ENCODE peak calls at places on chromosome 3, in nine cellular contexts. G is Panc1, I is upper lobe of left lung, K is SK-N-SH, Y is endothelial cell of umbilical vein, U is GM23338, D is breast epithelium, T is K562, H is sigmoid colon. O is an unnamed sample. For H3K4me1, the result is how much of the 10 kb centered on the place peaks cover.

GRCh38 chr3:117261907-117262518 is 552.4 kb downstream of the TUSC7 start:
- DNase-seq in G (no peak), I (no peak), K (no peak), Y (no peak), U (no peak), D (no peak), T (no peak), H (no peak), O (peak)

GRCh38 chr3:17398959-17399551 is 343.4 kb downstream of the TBC1D5 start:
- DNase-seq in G (no peak), I (no peak), K (no peak), Y (no peak), U (no peak), D (no peak), T (no peak), H (no peak), O (no peak)

GRCh38 chr3:99747915-99748314 is 69.7 kb upstream of the CMSS1 start:
- DNase-seq in G (no peak), I (no peak), K (no peak), Y (peak), U (peak), D (no peak), T (no peak), H (no peak), O (no peak)

GRCh38 chr3:159001711-159002110 is 199.9 kb downstream of the MFSD1 start:
- DNase-seq in G (no peak), I (no peak), K (no peak), Y (no peak), U (no peak), D (no peak), T (no peak), H (no peak), O (no peak)

GRCh38 chr3:106183762-106184391 is 315.1 kb upstream of the CBLB start:
- DNase-seq in G (no peak), I (no peak), K (no peak), Y (no peak), U (no peak), D (no peak), T (no peak), H (no peak), O (peak)

GRCh38 chr3:197466586-197467399 is 89.0 kb downstream of the BDH1 start:
- DNase-seq in G (no peak), I (no peak), K (peak), Y (peak), U (no peak), D (no peak), T (no peak), H (no peak), O (no peak)

GRCh38 chr3:87082806-87083440 is 92.0 kb upstream of the VGLL3 start:
- DNase-seq in G (peak), I (no peak), K (peak), Y (peak), U (peak), D (no peak), T (no peak), H (no peak), O (peak)

GRCh38 chr3:30689202-30689641 is 82.8 kb downstream of the TGFBR2 start:
- DNase-seq in G (no peak), I (no peak), K (peak), Y (peak), U (no peak), D (no peak), T (no peak), H (no peak), O (peak)

GRCh38 chr3:123467051-123467450 is 18.2 kb upstream of the ADCY5 start:
- DNase-seq in G (no peak), I (no peak), K (no peak), Y (no peak), U (no peak), D (no peak), T (no peak), H (peak), O (no peak)

GRCh38 chr3:134796313-134797079 is 1.4 kb downstream of the EPHB1 start:
- DNase-seq in G (no peak), I (no peak), K (peak), Y (peak), U (peak), D (no peak), T (no peak), H (peak), O (no peak)

GRCh38 chr3:16338999-16339398 is 74.0 kb downstream of the OXNAD1 start:
- DNase-seq in G (no peak), I (peak), K (no peak), Y (peak), U (no peak), D (no peak), T (no peak), H (no peak), O (no peak)

DNA sequence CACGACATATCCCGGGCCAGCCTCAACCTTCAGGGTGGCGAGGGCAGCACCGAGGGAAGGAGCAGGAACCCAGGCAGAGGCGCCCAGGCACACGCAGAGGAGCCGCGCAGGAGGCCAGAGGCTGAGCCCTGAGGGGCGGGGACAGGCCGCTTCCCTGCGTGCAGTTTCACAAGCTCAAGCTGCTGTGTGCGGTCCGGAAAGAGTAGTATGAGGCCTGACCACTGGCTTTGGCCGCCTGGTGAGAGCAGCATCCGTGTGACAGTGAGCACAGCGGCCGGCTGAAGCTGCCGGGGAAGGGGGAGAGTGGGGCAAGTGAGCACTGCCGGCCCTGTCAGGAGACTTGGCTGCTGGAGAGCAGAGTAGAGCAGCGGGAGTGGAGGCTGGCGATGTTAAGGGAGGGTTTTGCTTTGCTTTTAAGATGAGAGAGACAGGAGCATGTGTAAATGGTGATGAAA is 8.7 kb downstream of the ZDHHC19 start:
- DNase-seq in G (no peak), I (peak), K (no peak), Y (no peak), U (peak), D (no peak), T (no peak), H (peak), O (no peak)
- H3K27ac ChIP-seq in G (no peak), I (no peak), K (no peak), Y (no peak), U (peak), D (no peak), T (no peak), H (peak), O (no peak)

GRCh38 chr3:58063424-58063823 is 55.2 kb downstream of the FLNB start:
- DNase-seq in G (no peak), I (peak), K (no peak), Y (no peak), U (no peak), D (no peak), T (no peak), H (peak), O (no peak)
- H3K4me1 ChIP-seq in G (half or more), I (under half), K (under half), Y (half or more), U (half or more), D (under half), T (under half), H (half or more), O (under half)

DNA sequence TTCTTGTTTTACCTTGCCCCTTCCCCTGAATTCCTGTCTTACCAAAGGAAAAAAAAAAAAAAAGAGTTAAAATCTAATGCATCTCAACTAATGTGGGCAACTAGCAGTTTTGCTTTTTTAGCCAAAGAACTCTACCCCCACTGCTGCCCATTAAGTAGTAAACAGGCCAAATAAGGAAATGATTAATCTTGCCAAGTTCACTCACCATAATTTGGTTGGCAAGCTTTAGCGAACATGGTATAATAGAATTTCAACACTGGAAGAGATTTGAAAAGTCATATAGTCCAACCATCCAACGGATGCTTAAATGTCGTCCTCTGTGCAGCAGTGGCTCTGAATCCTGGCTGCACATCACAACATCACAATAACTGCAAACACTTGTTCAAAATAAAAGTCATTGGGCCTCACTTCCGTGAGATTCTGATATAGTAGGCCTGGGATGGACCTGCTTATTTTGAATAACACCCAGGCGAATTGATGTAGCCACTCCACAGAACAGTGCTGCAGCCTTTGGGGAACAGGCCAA is 142.0 kb upstream of the UBE2E1 start:
- DNase-seq in G (no peak), I (no peak), K (no peak), Y (no peak), U (no peak), D (no peak), T (no peak), H (no peak), O (no peak)
- TF ChIP-seq POLR2AphosphoS5 in G (no peak), I (no peak), K (no peak), Y (no peak), U (no peak), D (no peak), T (no peak), H (no peak), O (no peak)

DNA sequence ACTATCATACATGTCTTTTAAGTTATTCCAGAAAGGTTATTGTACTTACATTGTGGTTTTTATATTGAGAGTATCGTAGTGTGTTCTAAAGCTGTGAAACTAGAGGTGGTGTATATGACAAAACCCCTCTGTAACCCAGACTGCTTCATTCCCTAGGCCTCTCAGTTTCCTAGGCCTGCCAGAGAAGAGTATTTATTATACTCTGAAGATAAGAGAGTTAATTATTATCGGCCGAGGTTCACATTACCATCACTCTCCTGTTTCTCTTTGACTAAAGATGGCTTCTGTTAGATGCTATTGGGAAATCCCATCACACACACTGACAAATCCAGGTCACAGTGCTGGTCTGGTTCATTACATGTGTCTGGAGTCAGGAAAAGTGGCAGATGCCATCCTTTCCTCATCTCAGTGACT is 20.5 kb downstream of the EXOSC7 start:
- DNase-seq in G (no peak), I (no peak), K (peak), Y (no peak), U (no peak), D (no peak), T (no peak), H (peak), O (no peak)
- H3K27ac ChIP-seq in G (no peak), I (no peak), K (peak), Y (no peak), U (no peak), D (no peak), T (no peak), H (peak), O (no peak)

GRCh38 chr3:143843607-143844006 is 4.7 kb downstream of the SLC9A9 start:
- DNase-seq in G (no peak), I (no peak), K (no peak), Y (no peak), U (no peak), D (no peak), T (no peak), H (no peak), O (no peak)
- H3K4me1 ChIP-seq in G (under half), I (under half), K (under half), Y (under half), U (under half), D (under half), T (under half), H (under half), O (under half)